ENCODE peak calls at places on chromosomes 3 and 15, in seven cellular contexts. J, E, Y, C, P, S and X are unnamed samples.

GRCh38 chr15:39682366-39682765 is 100.3 kb downstream of the FSIP1 start:
- DNase-seq in J (no peak), E (no peak), Y (no peak), C (no peak), P (peak; percentile 52), S (no peak), X (no peak)

GRCh38 chr3:149042766-149043386 is 43.5 kb downstream of the HLTF start:
- DNase-seq in J (no peak), E (no peak), Y (no peak), C (no peak), P (peak; percentile 47), S (no peak), X (no peak)

GRCh38 chr3:164608554-164609276 is 469.6 kb downstream of the SI start:
- DNase-seq in J (no peak), E (no peak), Y (no peak), C (no peak), P (no peak), S (no peak), X (peak; percentile 17)

GRCh38 chr3:51799879-51800757 is 21.1 kb upstream of the IQCF6 start:
- DNase-seq in J (no peak), E (no peak), Y (peak; percentile 72), C (peak; percentile 6), P (peak; percentile 72), S (peak; percentile 9), X (peak; percentile 55)

GRCh38 chr15:50219820-50220219 is 37.8 kb downstream of the SLC27A2 start:
- DNase-seq in J (no peak), E (no peak), Y (peak; percentile 31), C (no peak), P (no peak), S (no peak), X (peak; percentile 28)

GRCh38 chr3:146280859-146281258 is 30.0 kb upstream of the PLSCR4 start:
- DNase-seq in J (no peak), E (peak; percentile 29), Y (peak; percentile 8), C (no peak), P (peak; percentile 27), S (no peak), X (no peak)

GRCh38 chr3:194632211-194632982 is 822 bp downstream of the TMEM44 start:
- DNase-seq in J (peak; percentile 73), E (peak; percentile 55), Y (no peak), C (no peak), P (no peak), S (no peak), X (peak; percentile 45)

GRCh38 chr3:177051419-177051818 is 145.9 kb downstream of the TBL1XR1 start:
- DNase-seq in J (no peak), E (no peak), Y (no peak), C (no peak), P (no peak), S (peak; percentile 64), X (no peak)